ENCODE peak calls at places on chromosomes 13 and 19, in six cellular contexts. A, R, P, X, Q and D are unnamed samples.

GRCh38 chr13:67100723-67101122 is 129.4 kb downstream of the PCDH9 start:
- DNase-seq in R (no peak), A (no peak), P (no peak), X (no peak), Q (peak), D (no peak)

GRCh38 chr13:43306364-43306763 is 283.0 kb downstream of the DNAJC15 start:
- DNase-seq in P (no peak), X (no peak), Q (no peak), A (no peak), R (no peak), D (no peak)

GRCh38 chr19:1668339-1669123 is 16.1 kb upstream of the TCF3 start:
- DNase-seq in X (peak), A (no peak), Q (no peak), P (no peak), R (no peak), D (no peak)

GRCh38 chr19:2015611-2015950 is at the start of gene BTBD2:
- DNase-seq in X (peak), P (peak), R (no peak), Q (peak), A (peak), D (no peak)

GRCh38 chr19:33192010-33192409 is 2.1 kb upstream of the LRP3 start:
- DNase-seq in P (no peak), R (no peak), A (peak), X (no peak), Q (no peak), D (no peak)

GRCh38 chr13:37811441-37811840 is 58.1 kb downstream of the TRPC4 start:
- DNase-seq in Q (no peak), R (no peak), X (no peak), P (no peak), A (no peak), D (no peak)

GRCh38 chr19:18046066-18046718 is 38.2 kb downstream of the ARRDC2 start:
- DNase-seq in R (no peak), A (no peak), Q (peak), P (no peak), X (peak), D (no peak)

GRCh38 chr19:2237869-2238153 is 1.2 kb downstream of the SF3A2 start:
- DNase-seq in X (no peak), Q (no peak), P (no peak), A (no peak), R (no peak), D (no peak)

GRCh38 chr13:108948269-108948671 is 318.9 kb downstream of the MYO16 start:
- DNase-seq in R (no peak), X (no peak), Q (peak), A (no peak), P (no peak), D (no peak)

GRCh38 chr13:33610471-33611015 is 207.4 kb upstream of the RFC3 start:
- DNase-seq in A (no peak), X (peak), Q (peak), P (no peak), R (no peak), D (no peak)

GRCh38 chr13:46908511-46908910 is 11.7 kb upstream of the HTR2A start:
- DNase-seq in Q (no peak), R (no peak), A (no peak), X (no peak), P (no peak), D (no peak)

GRCh38 chr13:41145136-41145908 is 12.7 kb upstream of the KBTBD6 start:
- DNase-seq in R (no peak), Q (no peak), P (no peak), X (no peak), A (no peak), D (no peak)

GRCh38 chr13:106691251-106691650 is 123.3 kb upstream of the ARGLU1 start:
- DNase-seq in R (no peak), A (no peak), Q (no peak), X (no peak), P (no peak), D (no peak)

GRCh38 chr19:51607920-51608562 is 22.2 kb downstream of the SIGLEC5 start:
- DNase-seq in P (peak), Q (peak), A (no peak), X (peak), R (no peak), D (peak)

GRCh38 chr13:44406617-44407016 is 33.0 kb downstream of the SERP2 start:
- DNase-seq in A (no peak), P (no peak), Q (no peak), R (no peak), X (no peak), D (no peak)

GRCh38 chr19:55156202-55157063 is 1.1 kb downstream of the TNNI3 start:
- DNase-seq in R (no peak), X (peak), Q (peak), A (peak), P (no peak), D (no peak)

GRCh38 chr19:41998246-41999020 is 4.4 kb upstream of the ATP1A3 start:
- DNase-seq in Q (peak), P (no peak), R (no peak), A (peak), X (peak), D (no peak)

GRCh38 chr13:94327318-94327717 is 152.2 kb downstream of the DCT start:
- DNase-seq in X (no peak), P (no peak), Q (no peak), R (no peak), A (no peak), D (no peak)

GRCh38 chr13:53200498-53201453 is 172.2 kb downstream of the OLFM4 start:
- DNase-seq in Q (no peak), P (no peak), R (no peak), A (peak), X (peak), D (peak)

DNA sequence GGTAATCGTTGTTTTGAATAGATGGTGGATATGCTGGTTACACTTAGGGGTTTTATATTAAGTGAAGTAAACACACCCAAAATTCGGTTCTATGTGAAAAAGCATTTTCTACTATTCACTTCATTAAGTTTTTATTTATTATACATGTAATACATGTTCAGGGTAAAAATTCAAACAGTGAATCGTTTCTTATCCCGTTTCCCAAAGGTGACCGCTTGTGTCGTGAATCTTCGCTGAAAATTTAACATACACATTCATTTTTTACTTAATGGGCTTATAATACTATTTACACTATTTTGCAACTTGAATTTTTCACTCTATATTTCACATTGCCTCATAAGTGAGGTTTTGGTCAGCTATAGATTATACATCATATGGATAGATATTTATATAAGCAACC is 24.5 kb downstream of the IPO5 start:
- DNase-seq in A (no peak), Q (no peak), X (no peak), R (no peak), P (no peak), D (no peak)
- H3K27ac ChIP-seq in A (no peak), Q (peak), X (no peak), R (no peak), P (no peak), D (no peak)

GRCh38 chr13:39503048-39503447 is 99.9 kb downstream of the LHFPL6 start:
- DNase-seq in X (no peak), Q (no peak), P (no peak), R (no peak), A (no peak), D (no peak)

GRCh38 chr13:39499580-39499979 is 103.4 kb downstream of the LHFPL6 start:
- DNase-seq in P (no peak), A (no peak), R (no peak), Q (no peak), X (no peak), D (no peak)

GRCh38 chr13:39498471-39499114 is 104.4 kb downstream of the LHFPL6 start:
- DNase-seq in P (no peak), X (no peak), Q (no peak), A (no peak), R (no peak), D (no peak)

GRCh38 chr13:39505151-39505550 is 97.8 kb downstream of the LHFPL6 start:
- DNase-seq in P (no peak), R (no peak), Q (no peak), X (no peak), A (no peak), D (no peak)

GRCh38 chr13:39501711-39502324 is 101.2 kb downstream of the LHFPL6 start:
- DNase-seq in A (no peak), R (no peak), Q (no peak), X (no peak), P (no peak), D (no peak)
- TF ChIP-seq EP300 in A (no peak), R (no peak), Q (no peak), X (no peak), P (no peak), D (no peak)

GRCh38 chr19:3984908-3985642 is at the start of gene EEF2:
- DNase-seq in Q (peak), A (peak), X (peak), P (peak), R (peak), D (peak)
- TF ChIP-seq CTCF in Q (no peak), A (no peak), X (peak), P (peak), R (no peak), D (no peak)

DNA sequence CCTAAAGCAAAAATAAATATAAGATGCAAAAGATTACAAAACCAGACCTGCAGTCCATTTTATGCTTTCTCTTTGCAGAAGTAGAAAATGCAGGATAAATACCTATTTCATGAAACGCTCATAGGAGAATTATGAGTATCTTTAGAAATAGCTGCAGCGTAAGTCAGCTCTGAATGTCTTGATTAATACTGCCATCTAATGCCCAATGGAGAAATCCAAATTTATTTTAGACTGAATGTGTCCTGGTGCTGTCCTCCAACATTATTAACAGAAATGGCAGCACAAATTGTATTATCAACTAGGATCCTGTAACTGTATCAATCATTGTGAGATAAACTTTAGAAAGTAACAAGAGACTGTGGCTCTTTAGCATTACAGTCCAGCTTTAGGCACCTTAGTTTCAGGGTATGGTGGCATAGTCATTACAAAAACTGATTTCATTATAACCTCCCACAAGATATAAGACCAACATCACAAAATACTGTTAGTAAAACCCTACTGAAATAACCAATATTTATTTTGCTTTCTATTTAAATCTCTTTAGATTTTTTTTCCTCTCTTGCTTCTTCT is 162.1 kb upstream of the MIR17HG start:
- DNase-seq in R (no peak), P (no peak), A (peak), Q (peak), X (no peak), D (no peak)
- H3K27ac ChIP-seq in R (no peak), P (no peak), A (peak), Q (no peak), X (no peak), D (no peak)

DNA sequence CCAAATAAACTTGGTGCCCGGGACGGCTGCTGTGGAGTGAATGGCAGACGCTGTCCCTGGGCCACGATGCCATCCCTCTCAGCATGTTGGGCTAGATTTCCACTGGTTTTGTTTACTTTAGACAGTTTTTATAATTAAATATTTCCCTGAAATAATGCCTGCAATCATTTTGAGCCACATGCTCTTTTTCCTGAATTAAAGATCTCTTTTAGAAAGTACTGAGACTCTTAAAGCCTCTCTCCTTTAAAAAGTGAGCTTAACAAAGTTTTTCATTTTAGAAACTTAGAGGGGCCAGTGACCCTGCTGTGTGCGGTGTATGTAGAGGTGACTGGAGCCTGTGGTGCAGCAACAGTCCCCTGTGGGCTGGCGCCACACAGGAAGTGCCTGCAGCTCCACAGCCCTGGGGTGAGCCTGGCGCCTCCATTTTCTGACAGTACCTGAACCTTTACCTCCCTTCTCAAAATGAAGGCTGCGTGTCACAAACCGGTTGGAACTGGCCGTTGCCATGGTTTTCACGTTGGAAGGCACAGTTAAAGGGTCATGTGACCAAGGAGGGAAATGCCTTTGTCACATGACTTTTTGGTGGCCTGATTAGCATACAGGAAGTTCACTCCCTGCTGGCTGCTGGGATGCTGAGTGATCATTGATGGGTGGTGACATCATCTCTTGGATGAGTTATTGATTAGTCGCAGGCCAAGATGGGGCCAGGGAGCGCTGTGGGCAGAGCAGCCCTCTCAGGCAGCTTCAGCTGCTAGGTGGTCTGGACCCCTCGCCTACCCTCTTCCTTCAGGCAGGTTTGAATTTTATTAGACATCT is 26.3 kb downstream of the TSSK6 start:
- DNase-seq in A (peak), X (peak), P (peak), R (peak), Q (peak), D (peak)
- TF ChIP-seq EP300 in A (no peak), X (no peak), P (no peak), R (no peak), Q (no peak), D (no peak)

GRCh38 chr19:45746866-45747265 is 13.6 kb downstream of the MEIOSIN start:
- DNase-seq in X (no peak), P (no peak), Q (no peak), A (no peak), R (no peak), D (no peak)
- TF ChIP-seq CTCF in X (no peak), P (no peak), Q (no peak), A (no peak), R (no peak), D (no peak)

DNA sequence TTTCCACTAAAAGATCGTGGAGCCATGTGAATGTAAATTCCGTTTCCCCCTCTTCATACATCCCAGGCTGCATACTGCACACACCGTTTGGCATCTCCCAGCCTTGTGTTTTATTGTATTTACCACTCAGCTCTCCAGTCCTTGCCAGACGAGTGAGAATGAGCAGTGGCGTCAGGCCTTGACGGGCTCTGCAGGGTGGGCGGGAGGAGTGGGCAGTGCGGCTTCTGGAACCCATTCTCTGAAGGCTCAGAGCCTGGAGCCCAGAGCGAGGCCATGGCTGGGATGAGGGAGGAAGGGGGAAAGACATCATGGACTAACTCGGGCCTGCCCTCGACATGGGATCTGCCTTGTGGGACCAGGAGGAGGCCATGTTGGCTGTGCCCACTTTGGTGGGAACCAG is 25.1 kb downstream of the BICRA start:
- DNase-seq in R (no peak), P (no peak), A (no peak), X (no peak), Q (no peak), D (no peak)
- H3K27ac ChIP-seq in R (no peak), P (no peak), A (no peak), X (peak), Q (no peak), D (no peak)

GRCh38 chr13:77389617-77389984 is 62.7 kb upstream of the MYCBP2 start:
- DNase-seq in R (no peak), A (no peak), P (no peak), Q (no peak), X (no peak), D (no peak)
- TF ChIP-seq EP300 in R (no peak), A (no peak), P (no peak), Q (no peak), X (no peak), D (no peak)